ENCODE peak calls at places on chromosomes 1 and 21, in five cellular contexts. I is OCI-LY7, J is keratinocyte, H is neural progenitor cell, X is IMR-90. Y is an unnamed sample.

GRCh38 chr1:10717296-10718082 is 79.0 kb downstream of the CASZ1 start:
- DNase-seq in I (no peak), J (no peak), H (no peak), X (no peak), Y (no peak)

GRCh38 chr1:32702599-32703478 is at the start of gene SYNC:
- DNase-seq in I (no peak), J (no peak), H (peak), X (peak), Y (no peak)

GRCh38 chr1:41447995-41448770 is 36.3 kb downstream of the EDN2 start:
- DNase-seq in I (no peak), J (no peak), H (no peak), X (no peak), Y (no peak)

GRCh38 chr1:207801819-207802218 is 50.0 kb downstream of the CD46 start:
- DNase-seq in I (no peak), J (no peak), H (no peak), X (no peak), Y (no peak)

GRCh38 chr1:107056426-107057196 is at the start of gene PRMT6:
- DNase-seq in I (peak), J (no peak), H (peak), X (peak), Y (peak)

GRCh38 chr1:177645491-177645890 is 324.4 kb downstream of the SEC16B start:
- DNase-seq in I (no peak), J (no peak), H (peak), X (no peak), Y (no peak)

GRCh38 chr21:37862536-37862935 is 53.7 kb downstream of the KCNJ6 start:
- DNase-seq in I (peak), J (no peak), H (peak), X (peak), Y (peak)

GRCh38 chr1:56099766-56100165 is 479.6 kb downstream of the PLPP3 start:
- DNase-seq in I (no peak), J (no peak), H (no peak), X (peak), Y (no peak)

GRCh38 chr1:46687095-46687659 is 15.5 kb downstream of the TEX38 start:
- DNase-seq in I (no peak), J (no peak), H (no peak), X (peak), Y (no peak)

GRCh38 chr21:46322351-46323226 is 1.1 kb downstream of the C21orf58 start:
- DNase-seq in I (peak), J (no peak), H (peak), X (peak), Y (peak)

GRCh38 chr1:78061825-78062523 is 16.2 kb downstream of the GIPC2 start:
- DNase-seq in I (no peak), J (no peak), H (no peak), X (peak), Y (no peak)

GRCh38 chr1:26696645-26697440 is 1.0 kb downstream of the ARID1A start:
- DNase-seq in I (peak), J (no peak), H (peak), X (no peak), Y (peak)

GRCh38 chr1:201184734-201185453 is 5.7 kb upstream of the IGFN1 start:
- DNase-seq in I (peak), J (no peak), H (peak), X (peak), Y (peak)

GRCh38 chr1:8170059-8170835 is 144.1 kb upstream of the ERRFI1 start:
- DNase-seq in I (no peak), J (no peak), H (no peak), X (no peak), Y (no peak)

GRCh38 chr1:198491028-198491427 is 49.5 kb downstream of the ATP6V1G3 start:
- DNase-seq in I (no peak), J (no peak), H (no peak), X (no peak), Y (no peak)

GRCh38 chr1:178098262-178098661 is 4.4 kb downstream of the RASAL2 start:
- DNase-seq in I (no peak), J (no peak), H (no peak), X (peak), Y (no peak)

GRCh38 chr1:28341591-28341990 is 12.8 kb downstream of the MED18 start:
- DNase-seq in I (no peak), J (peak), H (no peak), X (peak), Y (no peak)

GRCh38 chr1:119773711-119774241 is 5.1 kb upstream of the HMGCS2 start:
- DNase-seq in I (no peak), J (no peak), H (peak), X (peak), Y (no peak)

GRCh38 chr1:117166076-117166475 is 44.5 kb upstream of the TRIM45 start:
- DNase-seq in I (no peak), J (no peak), H (no peak), X (peak), Y (no peak)

GRCh38 chr1:156490401-156491032 is 10.1 kb downstream of the MEF2D start:
- DNase-seq in I (peak), J (no peak), H (peak), X (no peak), Y (peak)

GRCh38 chr1:29254346-29254745 is 18.0 kb downstream of the PTPRU start:
- DNase-seq in I (no peak), J (peak), H (no peak), X (no peak), Y (no peak)

GRCh38 chr1:154493276-154493675 is 8.7 kb upstream of the TDRD10 start:
- DNase-seq in I (peak), J (no peak), H (peak), X (no peak), Y (peak)
- H3K27ac ChIP-seq in I (no peak), J (no peak), H (no peak), X (no peak), Y (no peak)

GRCh38 chr1:161709373-161709772 is 2.3 kb downstream of the FCRLA start:
- DNase-seq in I (peak), J (no peak), H (no peak), X (no peak), Y (peak)

GRCh38 chr1:161706116-161706482 is 930 bp upstream of the FCRLA start:
- DNase-seq in I (no peak), J (no peak), H (no peak), X (peak), Y (peak)

GRCh38 chr1:161705537-161705936 is 1.5 kb upstream of the FCRLA start:
- DNase-seq in I (peak), J (no peak), H (no peak), X (no peak), Y (peak)

GRCh38 chr1:161706483-161707347 is at the start of gene FCRLA:
- DNase-seq in I (peak), J (peak), H (no peak), X (peak), Y (peak)

GRCh38 chr1:161707503-161707902 is 474 bp downstream of the FCRLA start:
- DNase-seq in I (no peak), J (no peak), H (no peak), X (no peak), Y (peak)
- H2AFZ ChIP-seq in I (no peak), J (no peak), H (no peak), X (no peak), Y (no peak)

GRCh38 chr1:245701631-245702030 is 546.8 kb downstream of the KIF26B start:
- DNase-seq in I (no peak), J (no peak), H (no peak), X (no peak), Y (no peak)

GRCh38 chr1:245704765-245705164 is 550.0 kb downstream of the KIF26B start:
- DNase-seq in I (no peak), J (no peak), H (no peak), X (peak), Y (no peak)

GRCh38 chr1:245704341-245704740 is 549.6 kb downstream of the KIF26B start:
- DNase-seq in I (no peak), J (no peak), H (no peak), X (no peak), Y (no peak)

GRCh38 chr1:245700631-245701030 is 545.8 kb downstream of the KIF26B start:
- DNase-seq in I (no peak), J (no peak), H (no peak), X (no peak), Y (no peak)

DNA sequence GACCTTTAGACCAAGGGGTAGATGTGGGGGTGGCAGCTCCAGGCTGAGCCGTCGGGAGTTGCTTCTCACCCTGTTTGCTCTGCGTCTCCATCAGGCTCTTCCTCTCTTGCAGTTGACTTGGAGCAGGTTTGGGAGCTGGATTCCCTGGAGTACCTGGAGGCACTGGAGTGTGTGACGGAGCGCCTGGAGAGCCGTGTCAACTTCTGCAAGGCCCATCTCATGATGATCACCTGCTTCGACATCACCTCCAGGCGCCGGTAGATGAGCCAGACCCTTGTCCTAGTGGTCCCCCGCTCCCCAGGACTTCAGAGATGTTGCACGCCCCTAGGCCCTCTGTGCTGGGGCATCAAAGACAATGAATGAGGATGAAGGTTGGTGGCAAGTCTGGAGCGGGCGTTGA is 547.6 kb downstream of the KIF26B start:
- DNase-seq in I (no peak), J (no peak), H (no peak), X (no peak), Y (no peak)
- H3K27ac ChIP-seq in I (no peak), J (no peak), H (no peak), X (no peak), Y (no peak)

DNA sequence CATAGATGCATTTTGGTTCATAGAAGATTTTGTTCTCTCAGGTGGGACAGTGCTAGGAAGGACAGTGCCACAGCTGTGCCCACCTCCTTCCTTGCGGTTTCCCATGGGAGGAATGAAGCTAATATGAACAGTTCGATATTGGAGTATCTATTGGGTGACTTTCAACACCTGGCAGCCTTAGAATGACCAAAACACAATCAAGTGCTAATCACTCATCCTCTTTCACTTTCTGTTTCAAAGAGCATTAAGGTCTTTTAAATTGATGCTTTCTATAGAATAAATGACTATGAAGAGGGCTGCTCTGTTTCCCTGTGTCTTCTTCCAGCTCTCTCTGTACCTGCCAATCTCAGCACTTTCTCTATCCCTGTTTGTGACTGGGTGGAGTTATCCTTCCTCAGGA is 784.0 kb downstream of the MRPL39 start:
- DNase-seq in I (no peak), J (no peak), H (no peak), X (no peak), Y (no peak)
- H2AFZ ChIP-seq in I (no peak), J (no peak), H (no peak), X (no peak), Y (no peak)

DNA sequence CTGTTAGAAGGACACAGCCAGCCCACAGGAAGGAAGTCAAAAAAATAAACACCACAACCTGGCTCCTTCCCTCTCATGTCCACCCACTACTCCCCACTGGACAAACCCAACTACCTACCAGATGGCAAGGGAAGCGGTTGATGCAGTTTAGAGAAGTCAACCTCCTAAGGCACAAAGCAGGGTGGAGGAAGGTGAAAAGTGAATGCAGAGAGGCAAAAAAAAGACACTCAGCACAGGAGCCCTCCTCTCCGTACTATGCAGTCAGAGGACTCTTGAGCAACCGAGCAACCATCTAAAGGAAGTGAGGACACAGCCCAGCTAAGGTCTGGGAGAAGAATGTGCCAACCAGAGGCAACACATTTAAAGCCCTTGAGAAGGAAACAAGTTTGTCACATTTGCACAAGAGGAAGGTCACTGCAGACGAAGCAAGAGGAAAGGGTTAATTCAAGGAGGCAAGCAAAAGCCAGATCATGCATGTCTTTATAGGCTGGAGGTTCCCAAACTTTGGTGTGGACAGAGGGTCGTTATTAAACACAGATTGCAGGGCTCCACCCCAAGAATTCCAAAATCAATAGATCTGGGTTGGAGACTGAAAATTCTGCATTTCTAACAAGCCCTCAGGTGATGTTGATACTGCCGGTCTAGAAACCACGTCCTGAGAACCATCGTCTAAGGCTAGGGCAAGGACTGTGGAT is 19.8 kb downstream of the TP53BP2 start:
- DNase-seq in I (no peak), J (no peak), H (no peak), X (no peak), Y (no peak)
- H3K27ac ChIP-seq in I (no peak), J (no peak), H (no peak), X (no peak), Y (no peak)